ENCODE peak calls at places on chromosomes 12 and 14, in five cellular contexts. I is lower lobe of right lung, D is NAMALWA, A is EL, W is right cardiac atrium. Z is an unnamed sample.

GRCh38 chr12:6967548-6968100 is 2.8 kb downstream of the PHB2 start:
- DNase-seq in I (no peak), D (no peak), A (no peak), W (no peak), Z (no peak)

GRCh38 chr12:26789731-26790644 is 43.0 kb downstream of the ITPR2 start:
- DNase-seq in I (no peak), D (no peak), A (peak; percentile 78), W (no peak), Z (no peak)

GRCh38 chr12:103824845-103825244 is 16.2 kb downstream of the NT5DC3 start:
- DNase-seq in I (no peak), D (no peak), A (no peak), W (no peak), Z (no peak)

GRCh38 chr12:104410786-104411185 is 46.0 kb upstream of the CHST11 start:
- DNase-seq in I (no peak), D (no peak), A (no peak), W (no peak), Z (no peak)

GRCh38 chr12:125192690-125193221 is 127.5 kb downstream of the AACS start:
- DNase-seq in I (no peak), D (no peak), A (no peak), W (no peak), Z (no peak)

GRCh38 chr12:15563683-15564082 is 225.5 kb downstream of the EPS8 start:
- DNase-seq in I (no peak), D (no peak), A (peak; percentile 41), W (no peak), Z (no peak)

GRCh38 chr12:52278931-52279682 is 4.7 kb downstream of the KRT86 start:
- DNase-seq in I (peak; percentile 88), D (peak; percentile 66), A (peak; percentile 74), W (peak; percentile 71), Z (peak; percentile 70)

GRCh38 chr12:52949413-52950331 is 754 bp downstream of the KRT18 start:
- DNase-seq in I (peak; percentile 67), D (no peak), A (peak; percentile 96), W (no peak), Z (no peak)

GRCh38 chr12:49503674-49504180 is 35.1 kb upstream of the KCNH3 start:
- DNase-seq in I (no peak), D (no peak), A (peak; percentile 81), W (peak; percentile 53), Z (no peak)

GRCh38 chr14:100841445-100842403 is 15.8 kb downstream of the MEG3 start:
- DNase-seq in I (peak; percentile 44), D (no peak), A (no peak), W (no peak), Z (no peak)

GRCh38 chr12:11228268-11228879 is 41.1 kb downstream of the PRB3 start:
- DNase-seq in I (no peak), D (peak; percentile 80), A (peak; percentile 50), W (peak; percentile 11), Z (no peak)

GRCh38 chr12:89364631-89365030 is 12.3 kb upstream of the DUSP6 start:
- DNase-seq in I (no peak), D (no peak), A (no peak), W (no peak), Z (no peak)

GRCh38 chr12:109762071-109762672 is 48.5 kb downstream of the FAM222A start:
- DNase-seq in I (peak; percentile 45), D (no peak), A (no peak), W (no peak), Z (no peak)

GRCh38 chr14:94827711-94828505 is 58.0 kb upstream of the GSC start:
- DNase-seq in I (no peak), D (no peak), A (no peak), W (peak; percentile 17), Z (no peak)

GRCh38 chr12:69662764-69663163 is 36.3 kb downstream of the BEST3 start:
- DNase-seq in I (no peak), D (no peak), A (no peak), W (no peak), Z (no peak)

GRCh38 chr12:46788247-46788887 is 37.4 kb downstream of the SLC38A4 start:
- DNase-seq in I (no peak), D (no peak), A (peak; percentile 28), W (no peak), Z (no peak)

GRCh38 chr12:109881752-109882151 is 1.4 kb upstream of the GLTP start:
- DNase-seq in I (no peak), D (no peak), A (no peak), W (no peak), Z (no peak)

GRCh38 chr12:12210983-12211382 is 55.9 kb downstream of the LRP6 start:
- DNase-seq in I (no peak), D (no peak), A (no peak), W (no peak), Z (no peak)

GRCh38 chr12:47837190-47838171 is 17.8 kb upstream of the HDAC7 start:
- DNase-seq in I (peak; percentile 75), D (peak; percentile 71), A (peak; percentile 74), W (peak; percentile 68), Z (peak; percentile 69)

GRCh38 chr14:69354383-69355154 is 43.5 kb downstream of the ERH start:
- DNase-seq in I (no peak), D (peak; percentile 81), A (no peak), W (no peak), Z (no peak)

GRCh38 chr12:70052931-70053497 is 190.2 kb upstream of the CNOT2 start:
- DNase-seq in I (no peak), D (no peak), A (peak; percentile 68), W (peak; percentile 44), Z (peak; percentile 5)

GRCh38 chr14:30681752-30682355 is 59.7 kb downstream of the SCFD1 start:
- DNase-seq in I (no peak), D (peak; percentile 32), A (no peak), W (no peak), Z (no peak)

GRCh38 chr12:65876898-65877721 is 52.8 kb downstream of the HMGA2 start:
- DNase-seq in I (no peak), D (no peak), A (peak; percentile 42), W (no peak), Z (no peak)

GRCh38 chr12:57370696-57371095 is 60.1 kb downstream of the R3HDM2 start:
- DNase-seq in I (no peak), D (no peak), A (peak; percentile 37), W (no peak), Z (no peak)

GRCh38 chr12:6426882-6427671 is 17.7 kb upstream of the CD27 start:
- DNase-seq in I (no peak), D (peak; percentile 99), A (no peak), W (no peak), Z (no peak)

GRCh38 chr12:57133013-57133569 is 4.8 kb downstream of the LRP1 start:
- DNase-seq in I (no peak), D (no peak), A (peak; percentile 76), W (no peak), Z (no peak)

GRCh38 chr12:110269622-110270124 is 11.4 kb upstream of the ATP2A2 start:
- DNase-seq in I (no peak), D (no peak), A (peak; percentile 83), W (no peak), Z (no peak)

GRCh38 chr12:57389033-57389432 is 41.8 kb downstream of the R3HDM2 start:
- DNase-seq in I (no peak), D (no peak), A (peak; percentile 88), W (no peak), Z (no peak)

GRCh38 chr12:55696796-55697462 is 10.8 kb downstream of the ITGA7 start:
- DNase-seq in I (peak; percentile 14), D (no peak), A (no peak), W (no peak), Z (no peak)

GRCh38 chr12:89542912-89543592 is 17.2 kb upstream of the POC1B start:
- DNase-seq in I (peak; percentile 50), D (peak; percentile 80), A (peak; percentile 74), W (peak; percentile 51), Z (no peak)

GRCh38 chr14:68392393-68393085 is 400.3 kb downstream of the ZFP36L1 start:
- DNase-seq in I (peak; percentile 79), D (no peak), A (no peak), W (peak; percentile 63), Z (no peak)

GRCh38 chr12:10749700-10750384 is 26.7 kb upstream of the YBX3 start:
- DNase-seq in I (peak; percentile 51), D (peak; percentile 97), A (peak; percentile 94), W (peak; percentile 69), Z (peak; percentile 66)